ENCODE peak calls at places on chromosomes 6 and 20, in seven cellular contexts. M is astrocyte of the spinal cord, B is fibroblast of gingiva, F is aorta, D is GM19239, N is AG10803, I is head of caudate nucleus. U is an unnamed sample.
A peak's percentile ranks its signal among the peaks of the same experiment; 100 is the strongest.

GRCh38 chr6:159833556-159833955 is 33.5 kb downstream of the PNLDC1 start:
- DNase-seq in B (peak; percentile 29), N (peak; percentile 66), D (no peak), M (no peak), F (no peak), I (no peak), U (no peak)

GRCh38 chr20:33561981-33562601 is 72.2 kb downstream of the CBFA2T2 start:
- DNase-seq in M (peak; percentile 84), D (no peak), I (peak; percentile 51), F (peak; percentile 59), B (peak; percentile 85), N (peak; percentile 95), U (peak; percentile 62)

GRCh38 chr20:25270829-25271251 is 23.0 kb downstream of the PYGB start:
- DNase-seq in B (no peak), I (peak; percentile 23), M (no peak), D (no peak), F (no peak), N (no peak), U (no peak)

GRCh38 chr6:109236140-109237081 is 141.1 kb downstream of the CEP57L1 start:
- DNase-seq in B (no peak), D (no peak), N (no peak), M (no peak), F (no peak), I (peak; percentile 55), U (no peak)

GRCh38 chr6:326896-327537 is 34.7 kb downstream of the DUSP22 start:
- DNase-seq in N (no peak), B (no peak), D (no peak), F (peak; percentile 49), I (no peak), M (no peak), U (no peak)

GRCh38 chr6:38054526-38054925 is 235.0 kb downstream of the ZFAND3 start:
- DNase-seq in N (no peak), M (no peak), D (no peak), F (no peak), I (no peak), B (no peak), U (no peak)

GRCh38 chr6:41729624-41730023 is 5.8 kb downstream of the TFEB start:
- DNase-seq in N (no peak), I (no peak), M (no peak), B (no peak), F (peak; percentile 24), D (no peak), U (no peak)

GRCh38 chr6:30687659-30688431 is 1.4 kb upstream of the PPP1R18 start:
- DNase-seq in B (peak; percentile 46), N (peak; percentile 67), I (peak; percentile 78), M (peak; percentile 45), F (peak; percentile 75), D (no peak), U (no peak)

GRCh38 chr6:44661221-44661609 is 273.7 kb downstream of the CDC5L start:
- DNase-seq in I (no peak), B (peak; percentile 43), F (no peak), D (no peak), M (peak; percentile 77), N (peak; percentile 98), U (peak; percentile 42)

GRCh38 chr20:20731000-20731944 is 18.8 kb upstream of the RALGAPA2 start:
- DNase-seq in N (no peak), I (no peak), F (no peak), M (peak; percentile 22), B (no peak), D (no peak), U (no peak)

GRCh38 chr6:14354919-14355572 is 237.5 kb downstream of the CD83 start:
- DNase-seq in D (no peak), F (peak; percentile 87), N (peak; percentile 80), I (peak; percentile 47), M (peak; percentile 91), B (peak; percentile 72), U (no peak)

GRCh38 chr6:157158897-157159296 is 164.4 kb downstream of the TMEM242 start:
- DNase-seq in B (no peak), I (no peak), F (no peak), D (no peak), M (no peak), N (no peak), U (no peak)

GRCh38 chr6:106055442-106055975 is 30.6 kb upstream of the PRDM1 start:
- DNase-seq in M (no peak), F (no peak), N (no peak), D (no peak), B (no peak), I (no peak), U (no peak)

GRCh38 chr6:42820509-42821340 is 38.9 kb downstream of the BICRAL start:
- DNase-seq in D (no peak), B (peak; percentile 59), F (peak; percentile 42), N (peak; percentile 77), I (no peak), M (no peak), U (no peak)

GRCh38 chr6:139530551-139530950 is 156.1 kb upstream of the CITED2 start:
- DNase-seq in I (no peak), M (no peak), D (no peak), B (peak; percentile 75), N (no peak), F (no peak), U (no peak)

GRCh38 chr6:1757133-1757532 is 147.4 kb downstream of the FOXC1 start:
- DNase-seq in I (no peak), B (no peak), N (no peak), M (no peak), F (no peak), D (no peak), U (no peak)

GRCh38 chr6:129901910-129902309 is 40.8 kb upstream of the TMEM244 start:
- DNase-seq in N (no peak), D (no peak), I (peak; percentile 48), B (no peak), M (peak; percentile 23), F (no peak), U (peak; percentile 34)

GRCh38 chr6:106194949-106195919 is 109.1 kb downstream of the PRDM1 start:
- DNase-seq in D (no peak), M (peak; percentile 52), F (no peak), N (peak; percentile 56), I (no peak), B (peak; percentile 69), U (peak; percentile 67)

GRCh38 chr6:71492668-71493067 is 204.1 kb downstream of the OGFRL1 start:
- DNase-seq in M (no peak), F (no peak), B (no peak), I (no peak), N (no peak), D (no peak), U (no peak)

GRCh38 chr20:51447097-51447764 is 95.3 kb downstream of the NFATC2 start:
- DNase-seq in F (peak; percentile 87), M (peak; percentile 95), D (no peak), I (peak; percentile 70), B (peak; percentile 85), N (peak; percentile 95), U (peak; percentile 37)

GRCh38 chr6:72616406-72617015 is 5.4 kb upstream of the KCNQ5 start:
- DNase-seq in F (no peak), D (no peak), M (peak; percentile 66), B (peak; percentile 37), I (no peak), N (peak; percentile 59), U (peak; percentile 23)

GRCh38 chr6:109690373-109690739 is 646 bp downstream of the AK9 start:
- DNase-seq in D (peak; percentile 38), N (no peak), B (no peak), I (peak; percentile 83), M (no peak), F (peak; percentile 67), U (peak; percentile 58)

GRCh38 chr6:167676666-167677421 is 149.9 kb upstream of the AFDN start:
- DNase-seq in F (peak; percentile 14), D (no peak), B (no peak), I (peak; percentile 62), N (no peak), M (no peak), U (no peak)

GRCh38 chr6:76124010-76124409 is 51.5 kb upstream of the IMPG1 start:
- DNase-seq in I (no peak), D (no peak), F (no peak), M (no peak), N (no peak), B (no peak), U (no peak)